ENCODE peak calls at places on chromosomes 7 and 10, in four cellular contexts. One of them, this sample, is unnamed.

GRCh38 chr10:43255644-43256431 is 11.0 kb downstream of the RASGEF1A start:
- DNase-seq in H9: peak; percentile 75
- DNase-seq in IMR-90: no peak
- DNase-seq in neuronal stem cell: no peak
- DNase-seq in this sample: peak; percentile 2

GRCh38 chr7:118104812-118105441 is 79.0 kb upstream of the LSM8 start:
- DNase-seq in H9: no peak
- DNase-seq in IMR-90: peak; percentile 40
- DNase-seq in neuronal stem cell: no peak
- DNase-seq in this sample: peak; percentile 38

GRCh38 chr7:109752068-109752467 is 1182.4 kb downstream of the DNAJB9 start:
- DNase-seq in H9: no peak
- DNase-seq in IMR-90: no peak
- DNase-seq in neuronal stem cell: no peak
- DNase-seq in this sample: no peak

GRCh38 chr10:8726666-8727065 is 672.2 kb downstream of the GATA3 start:
- DNase-seq in H9: no peak
- DNase-seq in IMR-90: no peak
- DNase-seq in neuronal stem cell: no peak
- DNase-seq in this sample: no peak

GRCh38 chr7:41224063-41224763 is 478.7 kb downstream of the INHBA start:
- DNase-seq in H9: no peak
- DNase-seq in IMR-90: peak; percentile 78
- DNase-seq in neuronal stem cell: no peak
- DNase-seq in this sample: peak; percentile 32

GRCh38 chr10:110225756-110226554 is 18.6 kb downstream of the MXI1 start:
- DNase-seq in H9: peak; percentile 93
- DNase-seq in IMR-90: peak; percentile 93
- DNase-seq in neuronal stem cell: peak; percentile 90
- DNase-seq in this sample: peak; percentile 93

GRCh38 chr10:69492091-69492745 is 41.0 kb downstream of the TSPAN15 start:
- DNase-seq in H9: no peak
- DNase-seq in IMR-90: no peak
- DNase-seq in neuronal stem cell: no peak
- DNase-seq in this sample: no peak

GRCh38 chr7:121081327-121081936 is 92.9 kb downstream of the CPED1 start:
- DNase-seq in H9: no peak
- DNase-seq in IMR-90: peak; percentile 85
- DNase-seq in neuronal stem cell: peak; percentile 40
- DNase-seq in this sample: peak; percentile 86

GRCh38 chr7:29349362-29349761 is 154.8 kb downstream of the CHN2 start:
- DNase-seq in H9: no peak
- DNase-seq in IMR-90: no peak
- DNase-seq in neuronal stem cell: no peak
- DNase-seq in this sample: no peak

GRCh38 chr10:92076722-92077121 is 153.2 kb downstream of the BTAF1 start:
- DNase-seq in H9: no peak
- DNase-seq in IMR-90: no peak
- DNase-seq in neuronal stem cell: no peak
- DNase-seq in this sample: no peak

GRCh38 chr7:44193011-44193802 is 4.0 kb upstream of the GCK start:
- DNase-seq in H9: no peak
- DNase-seq in IMR-90: no peak
- DNase-seq in neuronal stem cell: no peak
- DNase-seq in this sample: no peak

GRCh38 chr10:35375091-35375765 is 38.9 kb downstream of the CCNY start:
- DNase-seq in H9: no peak
- DNase-seq in IMR-90: peak; percentile 47
- DNase-seq in neuronal stem cell: no peak
- DNase-seq in this sample: no peak

GRCh38 chr7:22695476-22696132 is 31.4 kb upstream of the IL6 start:
- DNase-seq in H9: no peak
- DNase-seq in IMR-90: no peak
- DNase-seq in neuronal stem cell: no peak
- DNase-seq in this sample: no peak

GRCh38 chr7:70920886-70921285 is 211.1 kb upstream of the GALNT17 start:
- DNase-seq in H9: no peak
- DNase-seq in IMR-90: no peak
- DNase-seq in neuronal stem cell: no peak
- DNase-seq in this sample: peak; percentile 0

GRCh38 chr7:83036130-83036529 is 126.6 kb downstream of the PCLO start:
- DNase-seq in H9: no peak
- DNase-seq in IMR-90: no peak
- DNase-seq in neuronal stem cell: no peak
- DNase-seq in this sample: no peak

GRCh38 chr7:22920664-22921063 is 93.3 kb downstream of the HYCC1 start:
- DNase-seq in H9: no peak
- DNase-seq in IMR-90: no peak
- DNase-seq in neuronal stem cell: no peak
- DNase-seq in this sample: no peak

GRCh38 chr10:128382225-128382624 is 256.0 kb upstream of the MKI67 start:
- DNase-seq in H9: no peak
- DNase-seq in IMR-90: no peak
- DNase-seq in neuronal stem cell: no peak
- DNase-seq in this sample: no peak

GRCh38 chr10:63133787-63134557 is 844 bp downstream of the NRBF2 start:
- DNase-seq in H9: no peak
- DNase-seq in IMR-90: peak; percentile 53
- DNase-seq in neuronal stem cell: no peak
- DNase-seq in this sample: peak; percentile 51

GRCh38 chr10:73786512-73786885 is 1.1 kb downstream of the ZSWIM8 start:
- DNase-seq in H9: no peak
- DNase-seq in IMR-90: no peak
- DNase-seq in neuronal stem cell: no peak
- DNase-seq in this sample: no peak

GRCh38 chr10:73788864-73789658 is 3.7 kb downstream of the ZSWIM8 start:
- DNase-seq in H9: no peak
- DNase-seq in IMR-90: no peak
- DNase-seq in neuronal stem cell: no peak
- DNase-seq in this sample: no peak

GRCh38 chr10:73785221-73785720 is at the start of gene ZSWIM8:
- DNase-seq in H9: peak; percentile 89
- DNase-seq in IMR-90: peak; percentile 96
- DNase-seq in neuronal stem cell: peak; percentile 88
- DNase-seq in this sample: peak; percentile 98

GRCh38 chr10:73782749-73783085 is 869 bp downstream of the CHCHD1 start:
- DNase-seq in H9: no peak
- DNase-seq in IMR-90: no peak
- DNase-seq in neuronal stem cell: no peak
- DNase-seq in this sample: no peak

GRCh38 chr10:73785721-73786511 is 510 bp downstream of the ZSWIM8 start:
- DNase-seq in H9: peak; percentile 59
- DNase-seq in IMR-90: peak; percentile 65
- DNase-seq in neuronal stem cell: no peak
- DNase-seq in this sample: peak; percentile 85
- H3K23ac ChIP-seq in H9: no peak overlapping the region
- H3K23ac ChIP-seq in IMR-90: peak overlapping the region; percentile 87
- H3K23ac ChIP-seq in neuronal stem cell: peak overlapping the region; percentile 40
- H3K23ac ChIP-seq in this sample: no peak overlapping the region

DNA sequence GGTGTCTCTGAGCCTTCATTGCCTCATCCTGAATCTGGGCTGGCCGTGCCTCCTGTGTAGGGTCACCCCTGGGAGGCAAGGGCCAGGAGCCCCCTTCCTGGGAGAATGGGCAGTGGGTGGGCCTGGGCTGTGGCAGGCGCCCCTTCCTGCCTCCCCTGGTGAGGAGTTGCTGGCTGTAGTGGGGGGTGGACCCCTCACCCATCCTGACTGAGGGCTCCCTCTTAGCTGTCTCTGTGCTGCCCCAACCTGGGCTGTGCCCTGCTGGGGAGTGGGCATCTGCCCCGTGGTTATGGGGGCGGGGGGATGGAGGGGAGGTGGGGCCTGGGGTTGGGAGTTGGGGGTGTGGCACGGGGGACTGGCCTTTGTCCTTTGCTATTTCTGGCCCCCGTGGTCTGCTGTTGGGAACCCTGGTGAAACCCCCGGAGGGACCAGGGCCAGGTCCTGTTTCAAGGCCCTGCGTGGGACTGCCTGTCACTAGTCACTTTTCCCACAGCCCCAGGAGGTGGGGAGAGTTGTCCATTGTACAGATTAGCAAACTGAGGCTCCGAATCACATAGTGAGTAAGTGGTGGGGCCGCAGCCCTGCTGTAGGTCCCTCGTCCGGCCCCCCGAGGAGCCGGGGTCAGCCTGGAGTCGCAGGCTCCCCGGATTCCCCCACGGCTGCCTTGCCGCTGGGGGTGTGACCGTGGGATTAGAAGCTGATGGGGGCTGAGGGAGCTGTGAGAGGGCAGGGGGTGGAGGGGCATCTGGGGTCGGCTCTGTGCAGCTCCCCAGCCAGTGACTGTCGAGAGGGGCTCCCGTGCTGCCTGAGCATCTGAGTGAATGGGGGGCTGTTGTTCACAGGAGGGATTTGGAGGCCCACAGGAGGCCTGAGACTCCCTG is 2.7 kb downstream of the TTYH3 start:
- DNase-seq in H9: no peak
- DNase-seq in IMR-90: no peak
- DNase-seq in neuronal stem cell: no peak
- DNase-seq in this sample: no peak
- H3K14ac ChIP-seq in H9: no peak overlapping the region
- H3K14ac ChIP-seq in IMR-90: peak overlapping the region; percentile 69
- H3K14ac ChIP-seq in neuronal stem cell: no peak overlapping the region
- H3K14ac ChIP-seq in this sample: no peak overlapping the region

GRCh38 chr7:47721670-47722069 is 139.8 kb upstream of the TNS3 start:
- DNase-seq in H9: peak; percentile 60
- DNase-seq in IMR-90: no peak
- DNase-seq in neuronal stem cell: no peak
- DNase-seq in this sample: no peak
- H2BK120ac ChIP-seq in H9: no peak overlapping the region
- H2BK120ac ChIP-seq in IMR-90: peak overlapping the region; percentile 58
- H2BK120ac ChIP-seq in neuronal stem cell: no peak overlapping the region
- H2BK120ac ChIP-seq in this sample: no peak overlapping the region

GRCh38 chr7:67438174-67438837 is 441.7 kb downstream of the TYW1 start:
- DNase-seq in H9: no peak
- DNase-seq in IMR-90: no peak
- DNase-seq in neuronal stem cell: no peak
- DNase-seq in this sample: no peak
- H3K23ac ChIP-seq in H9: no peak overlapping the region
- H3K23ac ChIP-seq in IMR-90: no peak overlapping the region
- H3K23ac ChIP-seq in neuronal stem cell: no peak overlapping the region
- H3K23ac ChIP-seq in this sample: no peak overlapping the region

DNA sequence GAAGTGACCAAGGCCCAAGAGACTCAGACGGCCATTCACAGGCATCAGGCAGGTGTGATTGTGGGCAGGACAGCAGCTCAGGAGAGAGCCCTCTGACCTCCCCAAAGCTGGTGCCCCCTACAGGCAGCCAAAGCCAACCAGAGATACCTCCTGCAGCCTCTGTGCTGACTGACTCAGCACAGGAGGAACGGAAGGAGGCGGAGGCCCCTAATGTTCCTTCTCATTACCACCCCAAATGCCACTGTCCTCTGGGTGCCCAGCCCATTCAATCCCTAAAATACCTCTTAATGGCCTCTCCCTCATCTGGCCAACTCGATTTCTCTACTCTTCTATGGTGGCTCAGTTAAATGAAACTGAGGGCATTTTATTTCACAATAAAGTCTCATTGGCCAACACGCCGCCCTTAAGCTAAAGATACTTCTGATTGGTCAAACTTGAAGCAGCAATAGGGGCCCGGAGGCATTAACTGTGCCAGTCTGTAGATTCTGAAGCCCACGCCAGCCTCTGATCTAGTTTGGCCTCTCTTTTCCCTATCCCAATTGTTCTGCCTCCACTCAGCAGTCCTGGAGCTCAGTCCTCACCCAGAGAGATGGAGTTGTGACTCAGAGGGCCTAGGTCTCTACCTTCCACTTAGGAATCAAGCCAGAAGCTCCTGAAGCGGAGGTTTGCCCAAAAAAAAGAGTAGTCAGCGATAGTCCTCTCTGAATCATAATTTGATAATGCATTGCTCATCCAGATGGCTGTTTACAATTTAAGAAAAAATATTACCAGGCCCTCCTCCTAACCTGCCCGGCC is 1.2 kb downstream of the CYREN start:
- DNase-seq in H9: peak; percentile 86
- DNase-seq in IMR-90: peak; percentile 59
- DNase-seq in neuronal stem cell: peak; percentile 6
- DNase-seq in this sample: peak; percentile 41
- H3K14ac ChIP-seq in H9: peak overlapping the region; percentile 91
- H3K14ac ChIP-seq in IMR-90: peak overlapping the region; percentile 73
- H3K14ac ChIP-seq in neuronal stem cell: no peak overlapping the region
- H3K14ac ChIP-seq in this sample: no peak overlapping the region

GRCh38 chr10:36489181-36489927 is 636.0 kb upstream of the ANKRD30A start:
- DNase-seq in H9: no peak
- DNase-seq in IMR-90: peak; percentile 23
- DNase-seq in neuronal stem cell: no peak
- DNase-seq in this sample: no peak
- H2BK120ac ChIP-seq in H9: no peak overlapping the region
- H2BK120ac ChIP-seq in IMR-90: peak overlapping the region; percentile 85
- H2BK120ac ChIP-seq in neuronal stem cell: no peak overlapping the region
- H2BK120ac ChIP-seq in this sample: peak overlapping the region; percentile 19

DNA sequence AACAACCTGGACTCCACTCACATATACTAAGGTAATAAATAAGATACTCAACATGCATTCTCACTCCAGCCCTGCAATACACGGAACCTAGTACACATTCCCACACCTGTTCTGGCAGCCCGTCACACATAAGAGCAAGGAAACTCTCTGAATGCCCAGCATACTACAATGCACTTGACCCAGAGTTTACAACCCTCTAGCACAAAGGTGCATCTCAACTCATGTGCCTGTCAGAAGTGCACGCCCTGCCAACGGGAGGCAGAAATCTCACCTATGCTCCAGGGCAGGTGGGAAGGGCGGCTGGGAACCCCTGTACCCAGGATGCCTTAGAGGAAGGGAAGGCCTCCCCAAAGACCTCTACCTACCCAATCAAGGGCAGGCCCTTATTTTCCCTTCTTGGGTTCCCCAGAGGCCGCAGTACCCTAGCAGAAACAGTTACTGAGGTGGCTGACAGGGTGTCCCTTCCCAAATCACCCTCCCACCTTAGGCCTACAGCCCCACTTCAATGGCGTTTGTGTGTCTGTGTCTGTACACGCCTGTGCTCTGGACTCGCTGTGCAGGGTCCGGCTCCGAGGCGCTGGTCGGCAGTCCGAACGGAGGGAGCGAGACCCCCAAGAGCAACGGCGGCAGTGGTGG is 2.0 kb downstream of the EVX1 start:
- DNase-seq in H9: peak; percentile 36
- DNase-seq in IMR-90: no peak
- DNase-seq in neuronal stem cell: no peak
- DNase-seq in this sample: no peak
- H3K23ac ChIP-seq in H9: no peak overlapping the region
- H3K23ac ChIP-seq in IMR-90: no peak overlapping the region
- H3K23ac ChIP-seq in neuronal stem cell: no peak overlapping the region
- H3K23ac ChIP-seq in this sample: no peak overlapping the region

This sample was measured in mesenchymal stem cell.